ENCODE peak calls at places on chromosomes 1 and 21, in eight cellular contexts. V is GM12891, S is H1, K is K562, W is spleen, Z is sigmoid colon, T is suprapubic skin, D is transverse colon. L is an unnamed sample.

GRCh38 chr1:31954607-31955283 is 16.6 kb upstream of the PTP4A2 start:
- DNase-seq in V (no peak), S (peak; percentile 54), K (peak; percentile 84), W (peak; percentile 89), Z (peak; percentile 97), T (peak; percentile 93), D (peak; percentile 82), L (peak; percentile 78)

GRCh38 chr1:205440476-205441317 is 15.1 kb downstream of the BLACAT1 start:
- DNase-seq in V (peak; percentile 68), S (peak; percentile 65), K (peak; percentile 75), W (peak; percentile 86), Z (peak; percentile 73), T (no peak), D (peak; percentile 89), L (peak; percentile 85)

GRCh38 chr1:165747632-165748452 is 20.8 kb downstream of the TMCO1 start:
- DNase-seq in V (no peak), S (no peak), K (peak; percentile 48), W (no peak), Z (no peak), T (no peak), D (peak; percentile 19), L (no peak)

GRCh38 chr1:185795181-185795580 is 61.0 kb downstream of the HMCN1 start:
- DNase-seq in V (no peak), S (no peak), K (no peak), W (no peak), Z (no peak), T (no peak), D (no peak), L (no peak)

GRCh38 chr1:151546006-151546925 is 6.2 kb downstream of the TUFT1 start:
- DNase-seq in V (no peak), S (no peak), K (no peak), W (no peak), Z (no peak), T (no peak), D (no peak), L (no peak)

GRCh38 chr1:26705788-26706237 is 10.0 kb downstream of the ARID1A start:
- DNase-seq in V (no peak), S (no peak), K (no peak), W (no peak), Z (no peak), T (no peak), D (no peak), L (no peak)

GRCh38 chr21:34807146-34807880 is 138.5 kb downstream of the CLIC6 start:
- DNase-seq in V (no peak), S (no peak), K (no peak), W (no peak), Z (no peak), T (no peak), D (no peak), L (peak; percentile 73)

GRCh38 chr1:1088801-1089680 is 14.9 kb upstream of the RNF223 start:
- DNase-seq in V (no peak), S (no peak), K (no peak), W (peak; percentile 62), Z (no peak), T (peak; percentile 80), D (peak; percentile 5), L (no peak)

GRCh38 chr1:78177708-78178270 is 132.0 kb downstream of the GIPC2 start:
- DNase-seq in V (no peak), S (no peak), K (no peak), W (no peak), Z (no peak), T (no peak), D (no peak), L (no peak)

GRCh38 chr1:184950209-184950608 is 24.1 kb downstream of the NIBAN1 start:
- DNase-seq in V (no peak), S (no peak), K (no peak), W (no peak), Z (no peak), T (no peak), D (no peak), L (no peak)

GRCh38 chr1:44407430-44408180 is 2.5 kb downstream of the RNF220 start:
- DNase-seq in V (no peak), S (peak; percentile 77), K (no peak), W (peak; percentile 81), Z (no peak), T (no peak), D (no peak), L (peak; percentile 84)

GRCh38 chr1:77514871-77515776 is 167.3 kb downstream of the ZZZ3 start:
- DNase-seq in V (no peak), S (peak; percentile 57), K (peak; percentile 23), W (no peak), Z (no peak), T (no peak), D (no peak), L (no peak)

GRCh38 chr1:212450331-212450881 is 17.7 kb downstream of the NENF start:
- DNase-seq in V (no peak), S (no peak), K (no peak), W (peak; percentile 53), Z (peak; percentile 52), T (no peak), D (no peak), L (no peak)

GRCh38 chr1:174406421-174406820 is 41.3 kb upstream of the GPR52 start:
- DNase-seq in V (no peak), S (no peak), K (no peak), W (no peak), Z (no peak), T (no peak), D (no peak), L (no peak)

GRCh38 chr1:101188311-101188710 is 48.5 kb upstream of the S1PR1 start:
- DNase-seq in V (no peak), S (no peak), K (no peak), W (no peak), Z (no peak), T (no peak), D (no peak), L (no peak)

GRCh38 chr1:53681647-53682368 is 57.2 kb downstream of the GLIS1 start:
- DNase-seq in V (peak; percentile 60), S (peak; percentile 76), K (peak; percentile 50), W (no peak), Z (no peak), T (no peak), D (peak; percentile 72), L (peak; percentile 25)

GRCh38 chr1:37705399-37705798 is 13.1 kb downstream of the CDCA8 start:
- DNase-seq in V (no peak), S (no peak), K (no peak), W (no peak), Z (no peak), T (no peak), D (no peak), L (no peak)

GRCh38 chr1:162587761-162588260 is 26.3 kb downstream of the UAP1 start:
- DNase-seq in V (no peak), S (no peak), K (no peak), W (no peak), Z (no peak), T (no peak), D (no peak), L (no peak)

GRCh38 chr21:45551316-45551715 is 9.1 kb upstream of the SLC19A1 start:
- DNase-seq in V (no peak), S (no peak), K (peak; percentile 34), W (peak; percentile 53), Z (no peak), T (peak; percentile 64), D (no peak), L (no peak)

GRCh38 chr21:32351428-32351827 is 41.4 kb downstream of the URB1 start:
- DNase-seq in V (no peak), S (no peak), K (no peak), W (no peak), Z (peak; percentile 34), T (no peak), D (no peak), L (no peak)
- TF ChIP-seq POLR2AphosphoS5 in V (no peak), S (no peak), K (no peak), W (no peak), Z (no peak), T (no peak), D (no peak), L (no peak)

GRCh38 chr1:153968000-153968363 is 280 bp downstream of the CREB3L4 start:
- DNase-seq in V (no peak), S (peak; percentile 74), K (no peak), W (peak; percentile 86), Z (no peak), T (peak; percentile 88), D (peak; percentile 70), L (peak; percentile 74)

GRCh38 chr1:153968972-153969371 is 1.3 kb downstream of the CREB3L4 start:
- DNase-seq in V (no peak), S (no peak), K (no peak), W (peak; percentile 52), Z (no peak), T (no peak), D (no peak), L (no peak)

GRCh38 chr1:153970346-153970745 is 2.6 kb downstream of the CREB3L4 start:
- DNase-seq in V (no peak), S (no peak), K (no peak), W (peak; percentile 54), Z (no peak), T (no peak), D (no peak), L (no peak)

GRCh38 chr1:153968400-153968799 is 698 bp downstream of the CREB3L4 start:
- DNase-seq in V (no peak), S (no peak), K (peak; percentile 60), W (peak; percentile 79), Z (peak; percentile 70), T (no peak), D (no peak), L (no peak)

GRCh38 chr1:153967109-153967999 is at the start of gene CREB3L4:
- DNase-seq in V (peak; percentile 80), S (peak; percentile 90), K (peak; percentile 98), W (peak; percentile 96), Z (peak; percentile 97), T (peak; percentile 96), D (peak; percentile 92), L (peak; percentile 96)
- TF ChIP-seq POLR2A in V (peak; percentile 71), S (peak; percentile 82), K (peak; percentile 91), W (no peak), Z (peak; percentile 66), T (peak; percentile 19), D (peak; percentile 94), L (peak; percentile 86)

GRCh38 chr21:32238063-32238462 is 40.8 kb downstream of the MIS18A start:
- DNase-seq in V (no peak), S (no peak), K (no peak), W (no peak), Z (no peak), T (no peak), D (no peak), L (no peak)

GRCh38 chr21:32240708-32241433 is 38.0 kb downstream of the MIS18A start:
- DNase-seq in V (no peak), S (no peak), K (no peak), W (no peak), Z (no peak), T (no peak), D (no peak), L (no peak)

GRCh38 chr21:32237021-32237420 is 41.8 kb downstream of the MIS18A start:
- DNase-seq in V (no peak), S (no peak), K (no peak), W (no peak), Z (no peak), T (no peak), D (no peak), L (no peak)

GRCh38 chr21:32245971-32246370 is 32.9 kb downstream of the MIS18A start:
- DNase-seq in V (no peak), S (no peak), K (no peak), W (no peak), Z (no peak), T (no peak), D (no peak), L (no peak)

GRCh38 chr21:32241434-32241785 is 37.4 kb downstream of the MIS18A start:
- DNase-seq in V (no peak), S (no peak), K (no peak), W (no peak), Z (no peak), T (no peak), D (no peak), L (no peak)
- TF ChIP-seq POLR2AphosphoS5 in V (no peak), S (no peak), K (no peak), W (no peak), Z (no peak), T (no peak), D (no peak), L (no peak)

GRCh38 chr1:170664828-170665617 is 1.1 kb downstream of the PRRX1 start:
- DNase-seq in V (no peak), S (no peak), K (no peak), W (no peak), Z (peak; percentile 67), T (no peak), D (peak; percentile 34), L (peak; percentile 81)
- TF ChIP-seq POLR2A in V (no peak), S (no peak), K (no peak), W (no peak), Z (no peak), T (no peak), D (no peak), L (no peak)

L was measured in upper lobe of left lung.